ENCODE peak calls at places on chromosomes 11 and 22, in four cellular contexts. W, G, L and B are unnamed samples.

GRCh38 chr11:128328955-128329551 is 258.3 kb downstream of the ETS1 start:
- ATAC-seq in W (peak), L (peak), G (no peak), B (peak)

GRCh38 chr11:33891714-33892327 is at the start of gene LMO2:
- ATAC-seq in G (no peak), W (peak), L (no peak), B (no peak)

GRCh38 chr11:34706709-34707461 is 86.0 kb downstream of the EHF start:
- ATAC-seq in W (no peak), G (no peak), L (no peak), B (no peak)

GRCh38 chr11:32311351-32312077 is 123.8 kb downstream of the WT1 start:
- ATAC-seq in W (no peak), L (no peak), G (peak), B (no peak)

GRCh38 chr22:34111210-34111824 is 191.0 kb upstream of the LARGE1 start:
- ATAC-seq in L (no peak), G (no peak), W (peak), B (peak)

GRCh38 chr11:110381214-110381613 is 48.5 kb upstream of the FDX1 start:
- ATAC-seq in W (no peak), L (no peak), G (no peak), B (no peak)

GRCh38 chr11:47317078-47317828 is 35.2 kb downstream of the MYBPC3 start:
- ATAC-seq in G (no peak), W (no peak), L (no peak), B (no peak)

GRCh38 chr22:29197096-29197495 is 8.6 kb upstream of the EMID1 start:
- ATAC-seq in W (no peak), L (no peak), G (no peak), B (no peak)

GRCh38 chr22:27867114-27867957 is 51.7 kb downstream of the PITPNB start:
- ATAC-seq in G (no peak), L (no peak), W (peak), B (no peak)

GRCh38 chr22:45742866-45743450 is 71.3 kb downstream of the ATXN10 start:
- ATAC-seq in G (peak), W (peak), L (peak), B (no peak)

GRCh38 chr11:11987503-11988022 is 20.9 kb downstream of the DKK3 start:
- ATAC-seq in W (no peak), G (peak), L (no peak), B (no peak)

GRCh38 chr22:42544686-42545085 is 9.1 kb upstream of the SERHL2 start:
- ATAC-seq in L (no peak), G (peak), W (no peak), B (no peak)

GRCh38 chr11:11843233-11843632 is 1.5 kb downstream of the USP47 start:
- ATAC-seq in L (no peak), W (peak), G (no peak), B (peak)

DNA sequence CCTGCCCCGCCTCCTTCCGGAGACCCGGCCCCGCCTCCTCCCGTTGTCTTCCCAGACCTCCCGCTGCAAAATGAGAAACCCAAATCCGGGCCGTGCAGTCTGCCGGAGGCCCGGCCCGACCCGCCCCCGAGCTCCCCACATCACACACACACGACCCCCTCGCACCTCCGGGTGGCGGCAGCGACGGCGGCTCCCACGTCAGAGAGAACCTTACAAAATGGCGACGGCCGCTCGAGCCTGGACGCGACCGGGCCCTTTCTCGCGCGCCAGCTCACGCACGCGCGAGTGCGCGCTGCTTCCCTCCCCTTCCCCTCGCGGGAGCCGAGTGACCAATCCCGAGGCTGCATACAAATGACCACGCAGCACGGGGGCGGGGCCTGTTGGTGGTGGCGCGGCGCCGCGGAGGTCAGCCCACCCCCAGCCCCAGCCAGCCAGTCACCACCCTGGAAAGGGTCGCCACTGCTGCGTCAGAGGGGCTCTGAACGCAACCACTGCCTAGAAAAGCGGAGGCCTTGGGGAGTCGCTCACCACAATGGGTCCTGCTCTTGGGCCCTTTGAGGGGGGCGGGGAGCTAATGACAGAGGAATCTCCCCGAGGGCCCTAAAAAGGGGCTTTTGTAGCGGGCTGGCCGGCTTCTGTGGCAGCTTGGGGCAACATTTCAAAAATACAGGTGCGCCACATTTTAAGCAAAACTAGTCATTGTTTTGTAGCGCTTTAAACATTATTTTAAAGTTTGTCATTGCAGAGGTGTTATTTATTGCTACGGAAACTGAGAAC is at the start of gene RBM4B:
- ATAC-seq in L (peak), G (peak), W (peak), B (peak)
- TF ChIP-seq POLR2A in L (peak), G (peak), W (peak), B (peak)

DNA sequence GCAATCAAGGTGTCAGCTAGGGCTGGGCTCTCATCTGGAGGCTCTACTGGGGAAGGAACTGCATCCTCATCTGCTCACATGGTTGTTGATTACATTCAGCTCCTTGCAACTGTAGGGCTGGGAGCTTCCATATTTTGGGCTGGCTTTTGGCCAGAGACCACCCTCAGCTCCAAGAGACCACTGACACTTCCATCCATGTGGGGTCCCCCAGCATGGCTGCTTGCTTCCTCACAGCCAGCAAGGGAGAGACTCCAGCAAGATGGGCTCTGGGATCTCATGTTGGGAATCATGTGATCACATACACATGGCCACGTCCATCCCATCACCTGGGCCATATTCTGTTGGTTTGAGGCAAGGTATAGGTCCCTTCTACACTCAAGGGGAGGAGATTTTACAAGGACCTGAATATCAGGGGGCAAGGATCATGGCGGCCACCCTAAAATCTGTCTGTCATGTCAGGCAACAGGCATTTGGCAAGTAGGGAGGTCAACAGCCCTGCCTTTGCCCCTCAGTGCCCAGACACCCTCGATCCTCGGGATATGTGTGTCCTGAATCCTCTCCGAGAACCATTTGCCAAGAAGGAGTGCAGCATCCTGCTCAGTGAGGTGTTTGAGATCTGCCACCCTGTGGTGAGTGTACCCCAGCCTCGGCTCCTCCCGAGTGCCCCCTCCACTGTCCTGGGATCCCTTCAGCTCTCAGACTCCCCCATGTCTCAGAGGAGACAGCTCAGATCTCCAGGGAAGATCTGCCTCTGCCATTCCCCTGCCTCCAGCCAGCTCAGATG is 48.7 kb downstream of the OTOG start:
- ATAC-seq in L (no peak), G (no peak), W (no peak), B (no peak)
- TF ChIP-seq CTCF in L (no peak), G (no peak), W (no peak), B (no peak)

GRCh38 chr11:61694971-61695706 is 14.9 kb downstream of the DAGLA start:
- ATAC-seq in W (peak), L (peak), G (peak), B (peak)

GRCh38 chr11:61696602-61697001 is 16.4 kb downstream of the DAGLA start:
- ATAC-seq in W (no peak), G (no peak), L (no peak), B (no peak)

GRCh38 chr11:61697093-61697492 is 16.9 kb downstream of the DAGLA start:
- ATAC-seq in G (no peak), L (peak), W (peak), B (no peak)

GRCh38 chr11:61693897-61694840 is 14.0 kb downstream of the DAGLA start:
- ATAC-seq in L (no peak), G (no peak), W (no peak), B (no peak)

GRCh38 chr11:61695917-61696316 is 15.7 kb downstream of the DAGLA start:
- ATAC-seq in W (peak), G (peak), L (peak), B (peak)
- TF ChIP-seq POLR2A in W (no peak), G (no peak), L (no peak), B (no peak)

DNA sequence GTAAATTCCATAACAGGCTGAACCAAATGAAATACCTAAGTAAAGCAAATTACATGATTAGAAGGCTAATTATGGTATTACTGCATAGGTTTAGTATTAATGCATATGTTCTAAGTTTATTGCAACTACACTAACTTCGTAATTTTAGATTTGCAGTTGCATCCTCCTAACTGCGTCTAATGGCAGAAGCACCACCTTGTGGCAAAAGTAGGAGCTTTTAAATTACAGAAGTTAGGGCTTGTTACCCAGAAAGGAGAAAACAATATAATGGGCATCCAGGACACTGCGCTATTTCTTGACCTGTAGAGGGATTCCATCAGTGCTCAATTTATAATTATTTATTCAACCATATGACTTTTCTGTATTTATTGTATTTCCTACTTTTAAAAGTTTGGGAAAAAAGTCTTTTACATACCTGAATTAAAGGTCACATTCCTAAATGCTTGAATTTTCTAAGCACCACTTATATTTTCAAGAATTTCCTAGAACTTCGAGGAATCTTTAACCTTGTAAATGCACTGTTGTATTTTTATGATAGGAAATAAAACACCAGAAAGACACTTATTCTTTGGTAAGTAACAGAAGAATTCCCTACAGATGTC is 16.3 kb upstream of the GPR83 start:
- ATAC-seq in G (no peak), L (no peak), W (no peak), B (no peak)
- TF ChIP-seq CTCF in G (peak), L (peak), W (peak), B (peak)